ENCODE peak calls at places on chromosomes 16 and 17, in nine cellular contexts. Y, S, G, F, E, Q, U, X and V are unnamed samples.

GRCh38 chr17:18992454-18993130 is 12.0 kb downstream of the FAM83G start:
- DNase-seq in Y (no peak), S (peak; percentile 81), G (no peak), F (no peak), E (no peak), Q (no peak), U (no peak), X (peak; percentile 16), V (no peak)

GRCh38 chr16:67104061-67104460 is 5.7 kb upstream of the PHAF1 start:
- DNase-seq in Y (no peak), S (no peak), G (no peak), F (peak; percentile 59), E (peak; percentile 23), Q (no peak), U (peak; percentile 37), X (no peak), V (no peak)

GRCh38 chr17:47959825-47960655 is 2.4 kb upstream of the PRR15L start:
- DNase-seq in Y (no peak), S (no peak), G (no peak), F (no peak), E (no peak), Q (no peak), U (no peak), X (no peak), V (no peak)

GRCh38 chr16:66324785-66325184 is 41.7 kb upstream of the CDH5 start:
- DNase-seq in Y (peak; percentile 26), S (no peak), G (peak; percentile 5), F (peak; percentile 53), E (peak; percentile 46), Q (peak; percentile 20), U (peak; percentile 43), X (no peak), V (no peak)

GRCh38 chr16:83393196-83393981 is 414.4 kb upstream of the HSBP1 start:
- DNase-seq in Y (no peak), S (no peak), G (no peak), F (peak; percentile 59), E (no peak), Q (no peak), U (no peak), X (no peak), V (no peak)

GRCh38 chr16:53504161-53504663 is 1.2 kb upstream of the AKTIP start:
- DNase-seq in Y (no peak), S (peak; percentile 69), G (peak; percentile 38), F (peak; percentile 90), E (no peak), Q (no peak), U (peak; percentile 19), X (peak; percentile 6), V (no peak)

GRCh38 chr16:10787304-10787703 is 31.3 kb downstream of the TVP23A start:
- DNase-seq in Y (no peak), S (no peak), G (no peak), F (no peak), E (no peak), Q (no peak), U (no peak), X (no peak), V (no peak)

GRCh38 chr17:57423541-57423940 is 167.2 kb downstream of the MSI2 start:
- DNase-seq in Y (no peak), S (no peak), G (no peak), F (no peak), E (no peak), Q (no peak), U (no peak), X (no peak), V (no peak)

GRCh38 chr16:64094170-64094960 is 1027.5 kb downstream of the CDH11 start:
- DNase-seq in Y (no peak), S (no peak), G (no peak), F (peak; percentile 51), E (no peak), Q (no peak), U (no peak), X (no peak), V (no peak)

GRCh38 chr17:71900830-71901229 is 220.0 kb upstream of the SOX9 start:
- DNase-seq in Y (peak; percentile 91), S (no peak), G (no peak), F (peak; percentile 67), E (no peak), Q (no peak), U (peak; percentile 78), X (no peak), V (no peak)

GRCh38 chr17:64019486-64020067 is 856 bp downstream of the ICAM2 start:
- DNase-seq in Y (no peak), S (no peak), G (no peak), F (no peak), E (no peak), Q (no peak), U (no peak), X (no peak), V (no peak)

GRCh38 chr17:539048-539447 is 175.6 kb downstream of the VPS53 start:
- DNase-seq in Y (no peak), S (no peak), G (no peak), F (no peak), E (no peak), Q (no peak), U (no peak), X (no peak), V (no peak)

GRCh38 chr16:75053791-75054555 is 55.1 kb downstream of the ZNRF1 start:
- DNase-seq in Y (no peak), S (no peak), G (no peak), F (no peak), E (peak; percentile 38), Q (no peak), U (peak; percentile 22), X (no peak), V (peak; percentile 90)

GRCh38 chr16:89574681-89575246 is 794 bp upstream of the CPNE7 start:
- DNase-seq in Y (peak; percentile 70), S (peak; percentile 79), G (peak; percentile 73), F (peak; percentile 93), E (peak; percentile 72), Q (peak; percentile 51), U (peak; percentile 87), X (no peak), V (peak; percentile 72)

GRCh38 chr16:61274211-61274610 is 762.0 kb downstream of the CDH8 start:
- DNase-seq in Y (no peak), S (no peak), G (no peak), F (no peak), E (no peak), Q (no peak), U (no peak), X (no peak), V (no peak)

GRCh38 chr17:71033336-71033735 is 864.0 kb downstream of the KCNJ2 start:
- DNase-seq in Y (no peak), S (no peak), G (no peak), F (no peak), E (no peak), Q (peak; percentile 95), U (no peak), X (no peak), V (no peak)

GRCh38 chr17:80877095-80877828 is 114.4 kb upstream of the CHMP6 start:
- DNase-seq in Y (no peak), S (no peak), G (peak; percentile 89), F (no peak), E (no peak), Q (no peak), U (no peak), X (no peak), V (no peak)

GRCh38 chr16:27401768-27402568 is at the start of gene IL21R:
- DNase-seq in Y (no peak), S (peak; percentile 88), G (peak; percentile 91), F (peak; percentile 92), E (no peak), Q (no peak), U (peak; percentile 45), X (peak; percentile 75), V (no peak)

GRCh38 chr16:4890026-4890425 is 42.7 kb downstream of the UBN1 start:
- DNase-seq in Y (no peak), S (no peak), G (no peak), F (no peak), E (no peak), Q (no peak), U (no peak), X (no peak), V (no peak)

GRCh38 chr17:13281626-13282025 is 263.8 kb upstream of the ELAC2 start:
- DNase-seq in Y (no peak), S (no peak), G (no peak), F (no peak), E (no peak), Q (no peak), U (no peak), X (no peak), V (no peak)

GRCh38 chr17:27544350-27545131 is 86.4 kb upstream of the LGALS9 start:
- DNase-seq in Y (no peak), S (no peak), G (peak; percentile 88), F (no peak), E (no peak), Q (no peak), U (peak; percentile 91), X (no peak), V (peak; percentile 57)

GRCh38 chr17:21352221-21352980 is 23.8 kb upstream of the KCNJ12 start:
- DNase-seq in Y (no peak), S (peak; percentile 57), G (no peak), F (no peak), E (no peak), Q (no peak), U (no peak), X (no peak), V (no peak)

GRCh38 chr17:38510424-38511125 is 82.3 kb downstream of the ARHGAP23 start:
- DNase-seq in Y (no peak), S (no peak), G (no peak), F (no peak), E (no peak), Q (no peak), U (no peak), X (no peak), V (peak; percentile 66)

GRCh38 chr17:37054894-37055293 is 106.1 kb downstream of the AATF start:
- DNase-seq in Y (no peak), S (no peak), G (no peak), F (no peak), E (no peak), Q (no peak), U (no peak), X (no peak), V (no peak)

GRCh38 chr17:71176928-71177443 is 943.8 kb upstream of the SOX9 start:
- DNase-seq in Y (no peak), S (no peak), G (no peak), F (no peak), E (no peak), Q (no peak), U (no peak), X (no peak), V (no peak)

GRCh38 chr16:1688807-1689560 is 10.9 kb downstream of the JPT2 start:
- DNase-seq in Y (peak; percentile 92), S (peak; percentile 78), G (no peak), F (no peak), E (no peak), Q (no peak), U (peak; percentile 71), X (no peak), V (no peak)

GRCh38 chr17:67322039-67322787 is 44.2 kb downstream of the PSMD12 start:
- DNase-seq in Y (no peak), S (no peak), G (no peak), F (no peak), E (no peak), Q (no peak), U (peak; percentile 19), X (no peak), V (no peak)

GRCh38 chr17:42623732-42624596 is 14.5 kb downstream of the TUBG1 start:
- DNase-seq in Y (peak; percentile 92), S (no peak), G (no peak), F (no peak), E (no peak), Q (no peak), U (peak; percentile 33), X (no peak), V (peak; percentile 89)

GRCh38 chr17:2874211-2874686 is 78.0 kb downstream of the RAP1GAP2 start:
- DNase-seq in Y (peak; percentile 23), S (no peak), G (no peak), F (no peak), E (no peak), Q (no peak), U (no peak), X (no peak), V (no peak)

GRCh38 chr16:54242199-54242598 is 44.4 kb downstream of the IRX3 start:
- DNase-seq in Y (peak; percentile 23), S (no peak), G (peak; percentile 3), F (no peak), E (no peak), Q (no peak), U (peak; percentile 17), X (no peak), V (no peak)

GRCh38 chr17:60398227-60398959 is 6.5 kb upstream of the USP32 start:
- DNase-seq in Y (no peak), S (no peak), G (no peak), F (no peak), E (no peak), Q (no peak), U (no peak), X (no peak), V (no peak)